ENCODE peak calls at places on chromosome 14, in six cellular contexts. V, H, W, N, D and U are unnamed samples.

GRCh38 chr14:49280566-49280965 is 305.6 kb downstream of the RPS29 start:
- DNase-seq in V (no peak), H (no peak), W (no peak), N (no peak), D (no peak), U (no peak)

GRCh38 chr14:37819155-37820015 is 224.0 kb downstream of the TTC6 start:
- DNase-seq in V (no peak), H (peak), W (no peak), N (no peak), D (no peak), U (peak)

GRCh38 chr14:73381379-73382013 is 76.8 kb downstream of the NUMB start:
- DNase-seq in V (no peak), H (no peak), W (no peak), N (no peak), D (no peak), U (no peak)

GRCh38 chr14:32534145-32534544 is 205.0 kb downstream of the AKAP6 start:
- DNase-seq in V (no peak), H (no peak), W (no peak), N (no peak), D (no peak), U (no peak)

GRCh38 chr14:90781344-90781761 is 34.9 kb downstream of the TTC7B start:
- DNase-seq in V (no peak), H (peak), W (no peak), N (no peak), D (no peak), U (peak)

GRCh38 chr14:94388027-94388895 is at the start of gene SERPINA1:
- DNase-seq in V (no peak), H (peak), W (no peak), N (peak), D (no peak), U (peak)

GRCh38 chr14:24098927-24099813 is 5.1 kb downstream of the PCK2 start:
- DNase-seq in V (no peak), H (no peak), W (no peak), N (no peak), D (peak), U (no peak)

GRCh38 chr14:41071351-41071750 is 535.3 kb upstream of the LRFN5 start:
- DNase-seq in V (no peak), H (no peak), W (no peak), N (no peak), D (no peak), U (no peak)

GRCh38 chr14:63875311-63875710 is 22.5 kb downstream of the SYNE2 start:
- DNase-seq in V (no peak), H (peak), W (no peak), N (no peak), D (no peak), U (peak)

GRCh38 chr14:89720076-89720687 is 234.3 kb downstream of the EFCAB11 start:
- DNase-seq in V (no peak), H (no peak), W (no peak), N (no peak), D (no peak), U (no peak)

GRCh38 chr14:69666698-69667211 is 55.4 kb downstream of the SUSD6 start:
- DNase-seq in V (no peak), H (no peak), W (no peak), N (no peak), D (no peak), U (peak)

GRCh38 chr14:55609681-55610080 is 29.7 kb downstream of the KTN1 start:
- DNase-seq in V (no peak), H (no peak), W (no peak), N (no peak), D (no peak), U (peak)

GRCh38 chr14:35114036-35114435 is 7.8 kb downstream of the PPP2R3C start:
- DNase-seq in V (no peak), H (no peak), W (no peak), N (no peak), D (no peak), U (peak)

GRCh38 chr14:103402700-103403099 is 17.5 kb downstream of the MARK3 start:
- DNase-seq in V (no peak), H (peak), W (no peak), N (no peak), D (no peak), U (peak)

GRCh38 chr14:77103954-77104353 is 5.9 kb downstream of the CIPC start:
- DNase-seq in V (peak), H (no peak), W (no peak), N (no peak), D (no peak), U (no peak)

GRCh38 chr14:72906316-72906715 is 12.4 kb upstream of the DPF3 start:
- DNase-seq in V (no peak), H (no peak), W (no peak), N (no peak), D (no peak), U (peak)

GRCh38 chr14:101972126-101972785 is 7.9 kb downstream of the DYNC1H1 start:
- DNase-seq in V (peak), H (peak), W (no peak), N (peak), D (no peak), U (peak)

GRCh38 chr14:29242755-29243340 is 476.3 kb downstream of the FOXG1 start:
- DNase-seq in V (no peak), H (no peak), W (no peak), N (no peak), D (peak), U (peak)

GRCh38 chr14:93184391-93185332 is at the start of the genes LYSET and MOAP1:
- DNase-seq in V (peak), H (peak), W (peak), N (peak), D (peak), U (peak)

GRCh38 chr14:104894331-104895206 is 29.5 kb downstream of the CEP170B start:
- DNase-seq in V (peak), H (no peak), W (no peak), N (peak), D (no peak), U (no peak)

GRCh38 chr14:50603565-50603964 is 43.6 kb downstream of the ATL1 start:
- DNase-seq in V (no peak), H (no peak), W (no peak), N (no peak), D (no peak), U (no peak)

GRCh38 chr14:101947904-101948665 is 16.3 kb upstream of the DYNC1H1 start:
- DNase-seq in V (peak), H (peak), W (peak), N (peak), D (peak), U (peak)

GRCh38 chr14:67461341-67461985 is 27.1 kb downstream of the TMEM229B start:
- DNase-seq in V (no peak), H (peak), W (no peak), N (no peak), D (no peak), U (no peak)

GRCh38 chr14:100767788-100768536 is 41.3 kb downstream of the DLK1 start:
- DNase-seq in V (no peak), H (no peak), W (no peak), N (peak), D (no peak), U (no peak)

GRCh38 chr14:50342211-50343080 is 30.3 kb downstream of the DMAC2L start:
- DNase-seq in V (peak), H (peak), W (no peak), N (peak), D (peak), U (peak)

GRCh38 chr14:33589334-33589733 is 361.5 kb downstream of the EGLN3 start:
- DNase-seq in V (no peak), H (peak), W (no peak), N (no peak), D (no peak), U (peak)

GRCh38 chr14:64074961-64075619 is 219.1 kb downstream of the ESR2 start:
- DNase-seq in V (no peak), H (peak), W (no peak), N (no peak), D (no peak), U (peak)

GRCh38 chr14:103723176-103724081 is 7.8 kb downstream of the ZFYVE21 start:
- DNase-seq in V (peak), H (no peak), W (no peak), N (no peak), D (no peak), U (no peak)

GRCh38 chr14:88454886-88455285 is 69.4 kb downstream of the SPATA7 start:
- DNase-seq in V (no peak), H (no peak), W (no peak), N (no peak), D (no peak), U (no peak)

GRCh38 chr14:32192712-32193373 is 9.0 kb upstream of the RNU6-7 start:
- DNase-seq in V (no peak), H (no peak), W (no peak), N (no peak), D (no peak), U (no peak)

GRCh38 chr14:56247495-56248087 is 129.4 kb downstream of the PELI2 start:
- DNase-seq in V (no peak), H (peak), W (no peak), N (no peak), D (no peak), U (peak)

GRCh38 chr14:88231626-88232025 is 91.4 kb downstream of the KCNK10 start:
- DNase-seq in V (no peak), H (no peak), W (no peak), N (no peak), D (no peak), U (no peak)

GRCh38 chr14:96584199-96584906 is 82.2 kb downstream of the PAPOLA start:
- DNase-seq in V (no peak), H (peak), W (no peak), N (peak), D (peak), U (peak)

GRCh38 chr14:75471059-75471458 is 43.2 kb downstream of the JDP2 start:
- DNase-seq in V (no peak), H (no peak), W (no peak), N (peak), D (no peak), U (no peak)

GRCh38 chr14:100529561-100530031 is 57.6 kb downstream of the BEGAIN start:
- DNase-seq in V (peak), H (no peak), W (no peak), N (peak), D (no peak), U (no peak)

GRCh38 chr14:21268612-21269251 is 510 bp downstream of the HNRNPC start:
- DNase-seq in V (no peak), H (peak), W (no peak), N (no peak), D (peak), U (peak)